ENCODE peak calls at places on chromosomes 6 and 20, in five cellular contexts. B, N, J, F and D are unnamed samples.

GRCh38 chr6:89242574-89243330 is 25.6 kb upstream of the GABRR1 start:
- DNase-seq in B (peak), N (peak), J (peak), F (no peak), D (peak)

GRCh38 chr6:74735304-74735703 is 470.5 kb downstream of the COL12A1 start:
- DNase-seq in B (peak), N (no peak), J (no peak), F (no peak), D (no peak)

GRCh38 chr6:105900120-105900937 is 185.8 kb upstream of the PRDM1 start:
- DNase-seq in B (peak), N (no peak), J (no peak), F (no peak), D (peak)

GRCh38 chr20:58701431-58702160 is 9.0 kb downstream of the NPEPL1 start:
- DNase-seq in B (no peak), N (no peak), J (no peak), F (no peak), D (no peak)

GRCh38 chr6:161233986-161234620 is 39.8 kb downstream of the AGPAT4 start:
- DNase-seq in B (peak), N (no peak), J (peak), F (no peak), D (no peak)

GRCh38 chr6:122809001-122809400 is 19.9 kb downstream of the SMPDL3A start:
- DNase-seq in B (no peak), N (no peak), J (no peak), F (no peak), D (no peak)

GRCh38 chr6:1127129-1127528 is 184.8 kb upstream of the FOXQ1 start:
- DNase-seq in B (no peak), N (no peak), J (no peak), F (no peak), D (no peak)

GRCh38 chr6:20203561-20204528 is 8.4 kb downstream of the MBOAT1 start:
- DNase-seq in B (no peak), N (no peak), J (no peak), F (no peak), D (no peak)

GRCh38 chr6:72497186-72497585 is 124.7 kb upstream of the KCNQ5 start:
- DNase-seq in B (no peak), N (no peak), J (no peak), F (no peak), D (no peak)

GRCh38 chr6:155461636-155462035 is 6.0 kb upstream of the NOX3 start:
- DNase-seq in B (no peak), N (no peak), J (no peak), F (no peak), D (no peak)

GRCh38 chr6:51675020-51675419 is 412.4 kb downstream of the PKHD1 start:
- DNase-seq in B (no peak), N (no peak), J (no peak), F (no peak), D (no peak)

GRCh38 chr6:30263734-30264133 is 50.5 kb upstream of the TRIM26 start:
- DNase-seq in B (no peak), N (no peak), J (no peak), F (no peak), D (no peak)

GRCh38 chr20:38685853-38686473 is 38.3 kb upstream of the SLC32A1 start:
- DNase-seq in B (peak), N (peak), J (no peak), F (peak), D (peak)

GRCh38 chr20:44752099-44752931 is 6.7 kb downstream of the KCNK15 start:
- DNase-seq in B (no peak), N (no peak), J (no peak), F (no peak), D (no peak)

GRCh38 chr6:159086033-159086618 is 41.3 kb upstream of the TAGAP start:
- DNase-seq in B (no peak), N (no peak), J (no peak), F (no peak), D (no peak)

GRCh38 chr6:88141641-88142298 is 24.4 kb downstream of the CNR1 start:
- DNase-seq in B (no peak), N (no peak), J (no peak), F (no peak), D (no peak)

GRCh38 chr6:129555206-129555832 is 154.7 kb downstream of the ARHGAP18 start:
- DNase-seq in B (no peak), N (no peak), J (no peak), F (no peak), D (no peak)

GRCh38 chr6:105941616-105942412 is 144.3 kb upstream of the PRDM1 start:
- DNase-seq in B (no peak), N (no peak), J (no peak), F (no peak), D (no peak)

DNA sequence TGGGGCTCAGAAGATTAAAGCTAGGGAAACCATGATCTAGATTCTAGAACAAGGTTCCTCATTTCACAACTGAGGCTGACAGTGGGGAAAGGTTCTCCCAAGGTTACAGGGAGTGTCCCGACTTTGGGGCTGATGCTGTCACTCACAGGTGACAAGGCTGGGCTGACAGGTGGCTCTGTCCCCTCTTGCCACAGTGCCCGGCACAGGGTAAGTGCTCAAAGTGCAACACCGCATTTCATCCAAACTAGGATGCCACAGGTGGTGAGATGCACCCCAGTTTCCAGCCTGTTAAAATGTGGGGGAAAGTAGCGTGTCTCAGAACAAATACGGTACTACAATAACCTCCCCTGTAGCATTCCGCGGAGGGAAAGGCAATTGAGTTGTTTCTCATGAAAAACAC is 7.8 kb downstream of the ZBP1 start:
- DNase-seq in B (no peak), N (no peak), J (no peak), F (no peak), D (no peak)
- TF ChIP-seq MAX in B (no peak), N (no peak), J (no peak), F (no peak), D (no peak)

GRCh38 chr6:14795451-14795850 is 450.4 kb upstream of the JARID2 start:
- DNase-seq in B (no peak), N (no peak), J (no peak), F (no peak), D (no peak)

GRCh38 chr6:14792118-14792955 is 453.5 kb upstream of the JARID2 start:
- DNase-seq in B (no peak), N (no peak), J (no peak), F (no peak), D (no peak)

GRCh38 chr6:14787677-14788076 is 458.2 kb upstream of the JARID2 start:
- DNase-seq in B (no peak), N (no peak), J (no peak), F (no peak), D (no peak)

GRCh38 chr6:14787274-14787673 is 458.6 kb upstream of the JARID2 start:
- DNase-seq in B (no peak), N (no peak), J (no peak), F (no peak), D (no peak)

DNA sequence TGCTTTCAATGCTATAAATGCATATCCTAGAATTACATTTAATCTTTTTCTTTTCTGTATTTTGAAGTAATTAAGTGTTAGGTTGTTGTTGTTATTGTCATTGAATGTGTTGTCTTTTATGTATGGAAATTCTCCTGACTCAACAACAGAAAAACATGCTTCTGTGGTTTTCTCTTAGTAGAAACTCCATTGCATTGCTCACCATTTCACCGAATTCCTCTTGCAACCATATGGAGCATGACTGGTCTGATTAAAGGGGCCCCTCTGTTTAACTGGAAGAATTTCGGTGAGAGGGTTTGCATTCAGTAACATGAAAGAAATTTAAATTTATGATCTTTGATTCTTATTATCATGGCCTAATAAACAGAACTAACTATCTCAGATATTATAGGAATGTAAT is 454.3 kb upstream of the JARID2 start:
- DNase-seq in B (no peak), N (no peak), J (no peak), F (no peak), D (no peak)
- TF ChIP-seq MAX in B (no peak), N (no peak), J (no peak), F (no peak), D (no peak)

GRCh38 chr6:10315034-10315433 is 99.8 kb downstream of the TFAP2A start:
- DNase-seq in B (no peak), N (no peak), J (no peak), F (no peak), D (no peak)

GRCh38 chr6:10313799-10314162 is 101.1 kb downstream of the TFAP2A start:
- DNase-seq in B (no peak), N (no peak), J (no peak), F (no peak), D (no peak)

GRCh38 chr6:10314163-10314955 is 100.5 kb downstream of the TFAP2A start:
- DNase-seq in B (no peak), N (no peak), J (no peak), F (peak), D (no peak)

GRCh38 chr6:10315631-10316145 is 99.2 kb downstream of the TFAP2A start:
- DNase-seq in B (no peak), N (no peak), J (no peak), F (no peak), D (no peak)

DNA sequence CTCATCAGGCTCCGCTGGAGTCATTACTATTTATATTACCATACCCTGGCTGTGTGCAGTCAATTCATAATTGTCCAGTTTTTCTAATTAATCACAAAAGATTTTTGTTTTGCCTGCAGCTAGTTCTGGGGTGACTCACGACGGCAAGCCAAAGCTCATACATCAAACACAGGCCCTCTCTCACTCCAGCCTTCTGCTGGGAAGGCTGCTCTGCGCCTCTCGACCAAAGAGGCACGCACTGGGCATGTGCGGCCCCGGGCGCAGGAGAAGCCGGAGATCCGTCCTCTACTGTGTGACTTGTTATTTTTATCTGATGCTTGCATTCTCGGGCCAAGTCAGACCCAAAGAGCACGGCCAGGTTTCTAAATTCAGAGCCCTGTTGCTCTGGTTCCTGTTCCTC is 98.5 kb downstream of the TFAP2A start:
- DNase-seq in B (no peak), N (no peak), J (no peak), F (no peak), D (no peak)
- TF ChIP-seq MAX in B (no peak), N (no peak), J (no peak), F (no peak), D (no peak)

GRCh38 chr20:63054695-63055240 is 48.0 kb upstream of the BHLHE23 start:
- DNase-seq in B (no peak), N (no peak), J (no peak), F (no peak), D (no peak)

GRCh38 chr20:63055575-63056235 is 48.9 kb upstream of the BHLHE23 start:
- DNase-seq in B (no peak), N (no peak), J (no peak), F (no peak), D (no peak)

GRCh38 chr20:63057133-63058117 is 50.7 kb upstream of the BHLHE23 start:
- DNase-seq in B (no peak), N (no peak), J (no peak), F (no peak), D (no peak)

GRCh38 chr20:63058696-63059335 is 52.1 kb upstream of the BHLHE23 start:
- DNase-seq in B (no peak), N (no peak), J (no peak), F (peak), D (no peak)

GRCh38 chr20:63056236-63057132 is 49.7 kb upstream of the BHLHE23 start:
- DNase-seq in B (peak), N (no peak), J (no peak), F (peak), D (peak)
- TF ChIP-seq MAX in B (no peak), N (peak), J (no peak), F (peak), D (no peak)

DNA sequence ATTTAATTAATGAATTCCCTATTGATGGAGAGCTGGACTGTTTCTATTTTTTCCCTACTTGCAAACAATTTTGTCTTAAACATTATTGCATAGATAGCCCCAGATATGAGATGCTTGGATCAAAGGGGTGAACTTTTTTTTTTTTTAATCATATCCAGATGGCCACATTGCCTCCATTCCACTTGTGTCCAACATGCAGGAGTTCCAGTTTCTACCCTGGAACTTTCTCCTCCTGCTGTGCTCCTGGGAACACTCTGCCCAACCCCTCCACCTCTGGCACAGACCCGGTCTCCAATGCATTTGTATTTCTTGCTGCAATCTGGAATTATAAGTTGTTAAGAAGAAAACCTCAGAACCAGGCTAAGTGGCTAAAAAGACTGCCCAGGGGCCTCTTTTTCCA is 44.6 kb downstream of the PDYN start:
- DNase-seq in B (no peak), N (no peak), J (no peak), F (no peak), D (no peak)
- TF ChIP-seq MAX in B (no peak), N (no peak), J (no peak), F (no peak), D (no peak)

GRCh38 chr20:64193058-64193457 is 28.8 kb downstream of the MYT1 start:
- DNase-seq in B (no peak), N (no peak), J (no peak), F (no peak), D (no peak)

GRCh38 chr20:64192406-64192805 is 28.2 kb downstream of the MYT1 start:
- DNase-seq in B (no peak), N (no peak), J (no peak), F (peak), D (peak)

GRCh38 chr20:64191002-64191401 is 26.8 kb downstream of the MYT1 start:
- DNase-seq in B (no peak), N (no peak), J (no peak), F (no peak), D (no peak)

GRCh38 chr20:64196831-64197418 is 32.7 kb downstream of the MYT1 start:
- DNase-seq in B (no peak), N (no peak), J (no peak), F (no peak), D (no peak)

GRCh38 chr20:64194269-64194668 is 30.0 kb downstream of the MYT1 start:
- DNase-seq in B (no peak), N (no peak), J (no peak), F (no peak), D (no peak)
- TF ChIP-seq MAX in B (no peak), N (no peak), J (no peak), F (no peak), D (no peak)